ENCODE peak calls at places on chromosomes 16 and 17, in five cellular contexts. C, K, B, M and J are unnamed samples.

GRCh38 chr16:46991729-46992704 is 18.5 kb upstream of the DNAJA2 start:
- DNase-seq in C (no peak), K (no peak), M (no peak), B (no peak), J (no peak)

GRCh38 chr16:2326191-2326590 is 14.3 kb downstream of the ABCA3 start:
- DNase-seq in B (no peak), M (no peak), C (no peak), K (no peak), J (no peak)

GRCh38 chr17:273994-274832 is 78.4 kb downstream of the RPH3AL start:
- DNase-seq in K (no peak), M (no peak), B (peak; percentile 16), C (no peak), J (no peak)

GRCh38 chr17:30344283-30345088 is 10.6 kb upstream of the TMIGD1 start:
- DNase-seq in K (no peak), C (no peak), M (peak; percentile 19), B (peak; percentile 71), J (peak; percentile 88)

GRCh38 chr16:69513180-69513966 is 52.4 kb upstream of the NFAT5 start:
- DNase-seq in C (no peak), B (no peak), M (no peak), K (peak; percentile 10), J (peak; percentile 46)

GRCh38 chr17:57444632-57445031 is 188.3 kb downstream of the MSI2 start:
- DNase-seq in C (no peak), K (no peak), M (no peak), B (no peak), J (no peak)

GRCh38 chr16:85028638-85029412 is 1.2 kb downstream of the KIAA0513 start:
- DNase-seq in K (no peak), C (peak; percentile 46), M (no peak), B (peak; percentile 84), J (peak; percentile 32)

GRCh38 chr17:6711081-6711674 is 2.0 kb downstream of the SLC13A5 start:
- DNase-seq in M (no peak), B (peak; percentile 49), K (no peak), C (no peak), J (no peak)

GRCh38 chr16:84535408-84535807 is 30.9 kb upstream of the MEAK7 start:
- DNase-seq in B (no peak), K (no peak), M (no peak), C (no peak), J (peak; percentile 95)

GRCh38 chr17:4833941-4834501 is 881 bp downstream of the MINK1 start:
- DNase-seq in B (no peak), M (no peak), K (peak; percentile 52), C (no peak), J (no peak)

GRCh38 chr16:30541502-30542329 is 7.1 kb upstream of the ZNF747 start:
- DNase-seq in B (peak; percentile 80), C (no peak), K (peak; percentile 53), M (no peak), J (peak; percentile 83)

GRCh38 chr16:680967-681745 is 946 bp downstream of the STUB1 start:
- DNase-seq in K (no peak), C (no peak), M (no peak), B (peak; percentile 51), J (no peak)

GRCh38 chr17:43880420-43880991 is 26.8 kb downstream of the MPP2 start:
- DNase-seq in B (peak; percentile 71), C (peak; percentile 77), M (no peak), K (no peak), J (no peak)

GRCh38 chr16:3988824-3989223 is 108.3 kb upstream of the CREBBP start:
- DNase-seq in C (no peak), M (no peak), K (no peak), B (no peak), J (no peak)

GRCh38 chr17:49973271-49973615 is 4.3 kb downstream of the DLX4 start:
- DNase-seq in K (no peak), C (no peak), M (no peak), B (no peak), J (no peak)

GRCh38 chr17:76737082-76737675 is at the start of gene SRSF2:
- DNase-seq in B (peak; percentile 99), K (peak; percentile 97), M (peak; percentile 97), C (peak; percentile 97), J (peak; percentile 99)

GRCh38 chr17:76736349-76737081 is 616 bp downstream of the SRSF2 start:
- DNase-seq in K (no peak), M (peak; percentile 68), B (peak; percentile 81), C (peak; percentile 59), J (peak; percentile 82)

GRCh38 chr17:76735006-76735405 is 2.1 kb downstream of the SRSF2 start:
- DNase-seq in C (no peak), B (no peak), K (no peak), M (no peak), J (no peak)

GRCh38 chr17:76734080-76734840 is 2.9 kb downstream of the SRSF2 start:
- DNase-seq in M (no peak), C (no peak), K (no peak), B (no peak), J (no peak)

DNA sequence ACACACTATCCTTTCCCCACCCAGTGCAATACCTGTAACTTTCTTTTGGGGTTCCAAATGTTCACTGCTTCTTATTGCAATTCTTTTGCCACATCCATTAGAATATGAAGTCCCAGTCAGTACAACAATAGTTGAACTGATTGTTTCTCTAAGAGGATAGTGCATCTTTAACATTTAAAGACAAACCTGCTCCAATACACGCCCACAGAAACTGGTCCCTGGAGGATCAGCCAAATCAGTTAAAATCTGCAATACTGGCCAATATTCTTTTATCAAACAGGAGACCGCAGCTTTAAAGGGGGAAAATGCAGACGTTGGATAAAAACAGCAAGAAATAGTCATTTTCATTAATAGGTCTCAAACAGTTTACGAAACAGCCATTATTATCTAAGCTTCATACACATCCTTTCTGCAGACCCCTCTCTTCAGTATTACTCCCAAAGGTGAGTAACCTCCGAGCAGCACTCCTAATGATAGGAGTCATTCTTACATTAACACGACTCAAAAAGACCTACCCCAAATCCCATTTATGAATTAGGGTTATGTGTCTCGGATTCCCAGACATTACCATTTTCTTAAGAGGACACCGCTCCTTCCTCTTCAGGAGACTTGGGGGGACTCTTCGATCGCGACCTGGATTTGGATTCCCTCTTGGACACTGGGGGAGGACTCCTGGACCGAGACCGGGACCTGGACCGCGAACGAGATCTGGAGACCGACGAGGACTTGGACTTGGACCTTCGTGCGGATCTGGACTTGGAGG is 1.4 kb downstream of the SRSF2 start:
- DNase-seq in M (no peak), B (no peak), K (no peak), C (no peak), J (no peak)
- TF ChIP-seq CTCF in M (no peak), B (no peak), K (no peak), C (no peak), J (no peak)

DNA sequence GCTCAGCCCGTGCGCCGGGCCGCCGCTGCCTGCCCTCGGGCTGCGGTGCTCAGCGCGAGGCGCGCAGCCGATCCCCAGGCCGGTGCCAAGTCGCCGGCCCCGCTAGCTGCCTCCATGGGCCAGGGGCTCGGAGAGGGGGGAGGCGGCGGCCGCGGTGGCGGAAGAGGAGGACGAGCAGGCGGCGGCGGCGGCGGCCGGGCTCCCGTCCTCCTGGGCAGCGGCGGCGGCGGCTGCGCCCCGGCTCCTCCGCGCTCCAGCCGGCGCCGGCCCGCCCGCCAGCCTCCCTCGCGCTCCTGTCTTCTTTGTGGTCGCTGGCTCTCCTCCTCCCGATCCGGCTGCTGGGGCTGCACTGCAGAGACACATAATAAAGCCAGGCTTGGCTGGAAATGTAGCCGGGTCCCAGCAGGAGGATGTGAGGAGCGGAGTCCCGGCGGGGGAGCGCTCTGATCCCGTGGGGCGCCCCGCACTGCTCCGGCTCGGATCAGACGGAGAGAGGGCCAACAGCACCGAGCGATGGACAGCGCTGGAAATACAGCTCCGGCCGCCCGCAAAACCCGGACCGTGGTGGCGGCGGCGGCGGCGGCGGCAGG is 924 bp upstream of the ZNF423 start:
- DNase-seq in B (peak; percentile 74), M (peak; percentile 67), K (peak; percentile 6), C (no peak), J (peak; percentile 80)
- TF ChIP-seq CTCF in B (no peak), M (no peak), K (peak; percentile 34), C (no peak), J (no peak)

GRCh38 chr16:88844412-88845118 is 12.2 kb downstream of the GALNS start:
- DNase-seq in B (no peak), C (no peak), K (no peak), M (no peak), J (no peak)
- TF ChIP-seq CTCF in B (no peak), C (no peak), K (peak; percentile 5), M (no peak), J (no peak)

GRCh38 chr17:12789075-12789975 is at the start of gene ARHGAP44:
- DNase-seq in K (no peak), M (peak; percentile 74), B (peak; percentile 73), C (peak; percentile 79), J (peak; percentile 65)
- TF ChIP-seq CTCF in K (no peak), M (no peak), B (no peak), C (no peak), J (no peak)

GRCh38 chr16:10610499-10611184 is 30.2 kb upstream of the EMP2 start:
- DNase-seq in C (no peak), M (no peak), B (no peak), K (no peak), J (peak; percentile 58)

GRCh38 chr16:10606607-10607006 is 26.2 kb upstream of the EMP2 start:
- DNase-seq in M (no peak), C (no peak), K (no peak), B (no peak), J (no peak)

GRCh38 chr16:10607157-10607556 is 26.8 kb upstream of the EMP2 start:
- DNase-seq in K (no peak), C (no peak), M (no peak), B (no peak), J (no peak)

GRCh38 chr16:10609410-10609774 is 29.0 kb upstream of the EMP2 start:
- DNase-seq in C (no peak), K (peak; percentile 72), M (no peak), B (no peak), J (no peak)

DNA sequence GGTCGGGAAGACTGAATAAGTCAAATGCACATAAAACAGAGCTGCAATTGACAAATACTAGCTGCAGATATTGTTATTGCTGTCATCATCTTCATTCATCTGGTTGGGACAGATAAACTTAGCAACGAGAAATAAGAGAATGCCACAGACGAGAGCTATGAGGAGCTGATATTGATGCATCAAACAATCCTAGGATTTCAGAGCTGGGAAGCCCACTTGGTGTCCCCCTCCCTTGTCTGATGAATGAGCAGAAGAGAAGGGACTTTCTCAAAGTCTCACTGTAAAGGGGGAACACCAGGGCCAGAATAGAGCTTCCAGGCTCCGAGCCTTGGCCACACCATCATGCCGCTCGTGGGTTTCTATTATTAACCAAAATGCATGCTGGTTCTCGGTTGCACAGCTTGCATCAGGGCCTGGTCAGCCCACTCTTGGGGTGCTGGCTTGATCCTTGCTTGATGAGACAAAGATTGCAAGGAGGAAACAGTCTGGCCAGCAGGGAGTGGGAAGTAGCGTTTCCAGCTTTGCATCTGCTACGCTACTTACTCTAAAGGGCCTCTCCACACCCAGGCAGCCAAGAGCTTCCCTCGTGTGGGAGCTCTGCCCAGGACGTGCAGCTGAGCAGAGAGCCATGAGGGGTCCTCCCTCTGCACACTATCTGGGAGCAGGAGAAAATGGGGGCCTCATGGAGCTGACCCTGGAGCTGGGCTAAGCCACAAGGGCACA is 28.4 kb upstream of the EMP2 start:
- DNase-seq in C (no peak), K (no peak), M (no peak), B (no peak), J (no peak)
- TF ChIP-seq CTCF in C (no peak), K (no peak), M (no peak), B (no peak), J (no peak)